ENCODE peak calls at places on chromosomes 16 and 17, in six cellular contexts. One of them, this sample, is unnamed.

GRCh38 chr16:84044108-84044488 is 1.5 kb upstream of the SLC38A8 start:
- DNase-seq in activated CD4-positive, alpha-beta T cell treated with anti-CD3 and anti-CD28 coated beads, Interleukin-2, amount 10 ng/mL, durations not matched to agents 7 days and 5 days: no peak
- DNase-seq in foreskin fibroblast: peak
- DNase-seq in testis: no peak
- DNase-seq in osteocyte: no peak
- DNase-seq in mesenchymal stem cell: peak
- DNase-seq in this sample: no peak

GRCh38 chr17:41521574-41522261 is 3.0 kb upstream of the KRT15 start:
- DNase-seq in foreskin fibroblast: peak
- DNase-seq in mesenchymal stem cell: peak
- DNase-seq in testis: no peak
- DNase-seq in osteocyte: no peak
- DNase-seq in activated CD4-positive, alpha-beta T cell treated with anti-CD3 and anti-CD28 coated beads, Interleukin-2, amount 10 ng/mL, durations not matched to agents 7 days and 5 days: no peak
- DNase-seq in this sample: no peak

GRCh38 chr17:10295728-10296343 is 77.0 kb downstream of the MYH13 start:
- DNase-seq in activated CD4-positive, alpha-beta T cell treated with anti-CD3 and anti-CD28 coated beads, Interleukin-2, amount 10 ng/mL, durations not matched to agents 7 days and 5 days: peak
- DNase-seq in testis: peak
- DNase-seq in foreskin fibroblast: peak
- DNase-seq in osteocyte: no peak
- DNase-seq in mesenchymal stem cell: peak
- DNase-seq in this sample: no peak

GRCh38 chr16:78469787-78470186 is 370.3 kb downstream of the WWOX start:
- DNase-seq in activated CD4-positive, alpha-beta T cell treated with anti-CD3 and anti-CD28 coated beads, Interleukin-2, amount 10 ng/mL, durations not matched to agents 7 days and 5 days: no peak
- DNase-seq in osteocyte: no peak
- DNase-seq in foreskin fibroblast: no peak
- DNase-seq in testis: no peak
- DNase-seq in mesenchymal stem cell: no peak
- DNase-seq in this sample: no peak

GRCh38 chr16:87702325-87702811 is 63.4 kb downstream of the KLHDC4 start:
- DNase-seq in foreskin fibroblast: peak
- DNase-seq in testis: peak
- DNase-seq in activated CD4-positive, alpha-beta T cell treated with anti-CD3 and anti-CD28 coated beads, Interleukin-2, amount 10 ng/mL, durations not matched to agents 7 days and 5 days: peak
- DNase-seq in mesenchymal stem cell: peak
- DNase-seq in osteocyte: no peak
- DNase-seq in this sample: no peak

GRCh38 chr16:68450741-68451140 is 2.4 kb upstream of the SMPD3 start:
- DNase-seq in mesenchymal stem cell: no peak
- DNase-seq in foreskin fibroblast: peak
- DNase-seq in testis: no peak
- DNase-seq in activated CD4-positive, alpha-beta T cell treated with anti-CD3 and anti-CD28 coated beads, Interleukin-2, amount 10 ng/mL, durations not matched to agents 7 days and 5 days: no peak
- DNase-seq in osteocyte: no peak
- DNase-seq in this sample: no peak

GRCh38 chr17:165939-166338 is 15.5 kb downstream of the DOC2B start:
- DNase-seq in testis: no peak
- DNase-seq in activated CD4-positive, alpha-beta T cell treated with anti-CD3 and anti-CD28 coated beads, Interleukin-2, amount 10 ng/mL, durations not matched to agents 7 days and 5 days: no peak
- DNase-seq in foreskin fibroblast: no peak
- DNase-seq in mesenchymal stem cell: no peak
- DNase-seq in osteocyte: no peak
- DNase-seq in this sample: no peak

GRCh38 chr16:86590501-86591144 is 12.3 kb downstream of the FOXL1 start:
- DNase-seq in activated CD4-positive, alpha-beta T cell treated with anti-CD3 and anti-CD28 coated beads, Interleukin-2, amount 10 ng/mL, durations not matched to agents 7 days and 5 days: no peak
- DNase-seq in mesenchymal stem cell: peak
- DNase-seq in osteocyte: no peak
- DNase-seq in foreskin fibroblast: peak
- DNase-seq in testis: no peak
- DNase-seq in this sample: no peak

GRCh38 chr17:32926183-32926582 is 1.8 kb upstream of the TMEM98 start:
- DNase-seq in mesenchymal stem cell: no peak
- DNase-seq in testis: peak
- DNase-seq in foreskin fibroblast: no peak
- DNase-seq in osteocyte: no peak
- DNase-seq in activated CD4-positive, alpha-beta T cell treated with anti-CD3 and anti-CD28 coated beads, Interleukin-2, amount 10 ng/mL, durations not matched to agents 7 days and 5 days: no peak
- DNase-seq in this sample: no peak

GRCh38 chr17:77723071-77723908 is 235.2 kb upstream of the TNRC6C start:
- DNase-seq in osteocyte: peak
- DNase-seq in activated CD4-positive, alpha-beta T cell treated with anti-CD3 and anti-CD28 coated beads, Interleukin-2, amount 10 ng/mL, durations not matched to agents 7 days and 5 days: no peak
- DNase-seq in testis: no peak
- DNase-seq in mesenchymal stem cell: no peak
- DNase-seq in foreskin fibroblast: no peak
- DNase-seq in this sample: peak

GRCh38 chr16:50581830-50582229 is 33.6 kb downstream of the NKD1 start:
- DNase-seq in foreskin fibroblast: no peak
- DNase-seq in mesenchymal stem cell: no peak
- DNase-seq in osteocyte: no peak
- DNase-seq in testis: no peak
- DNase-seq in activated CD4-positive, alpha-beta T cell treated with anti-CD3 and anti-CD28 coated beads, Interleukin-2, amount 10 ng/mL, durations not matched to agents 7 days and 5 days: no peak
- DNase-seq in this sample: no peak

GRCh38 chr17:58352843-58353719 is 1.1 kb upstream of the SUPT4H1 start:
- DNase-seq in testis: peak
- DNase-seq in foreskin fibroblast: peak
- DNase-seq in osteocyte: no peak
- DNase-seq in activated CD4-positive, alpha-beta T cell treated with anti-CD3 and anti-CD28 coated beads, Interleukin-2, amount 10 ng/mL, durations not matched to agents 7 days and 5 days: peak
- DNase-seq in mesenchymal stem cell: peak
- DNase-seq in this sample: no peak

GRCh38 chr16:67598527-67598926 is 36.2 kb downstream of the CTCF start:
- DNase-seq in osteocyte: no peak
- DNase-seq in mesenchymal stem cell: no peak
- DNase-seq in testis: no peak
- DNase-seq in activated CD4-positive, alpha-beta T cell treated with anti-CD3 and anti-CD28 coated beads, Interleukin-2, amount 10 ng/mL, durations not matched to agents 7 days and 5 days: no peak
- DNase-seq in foreskin fibroblast: peak
- DNase-seq in this sample: no peak

This sample was measured in vagina.